ENCODE peak calls at places on chromosome 18, in four cellular contexts. R is effector memory CD4-positive, alpha-beta T cell; B is colonic mucosa; C is ovary. I is an unnamed sample.

GRCh38 chr18:35138773-35139172 is 97.6 kb downstream of the MAPRE2 start:
- DNase-seq in C (no peak), B (no peak), R (no peak), I (peak)

GRCh38 chr18:70337139-70337972 is 48.5 kb downstream of the SOCS6 start:
- DNase-seq in R (no peak), C (no peak), B (peak), I (peak)

GRCh38 chr18:31273812-31274527 is 44.0 kb upstream of the DSG1 start:
- DNase-seq in B (no peak), C (no peak), R (no peak), I (no peak)

GRCh38 chr18:62539284-62540168 is 16.7 kb downstream of the ZCCHC2 start:
- DNase-seq in C (no peak), R (no peak), B (no peak), I (no peak)

GRCh38 chr18:111292-112014 is 46.9 kb upstream of the USP14 start:
- DNase-seq in B (peak), C (peak), R (peak), I (peak)

GRCh38 chr18:65761636-65762310 is 11.0 kb downstream of the CDH7 start:
- DNase-seq in C (no peak), R (no peak), B (no peak), I (no peak)

GRCh38 chr18:29361843-29362242 is 1184.9 kb upstream of the CDH2 start:
- DNase-seq in R (no peak), C (no peak), B (no peak), I (no peak)

GRCh38 chr18:44927127-44927849 is 246.6 kb downstream of the SETBP1 start:
- DNase-seq in B (no peak), C (no peak), R (no peak), I (no peak)

GRCh38 chr18:10388380-10388779 is 66.1 kb upstream of the APCDD1 start:
- DNase-seq in R (no peak), B (no peak), C (no peak), I (no peak)

GRCh38 chr18:10386049-10386448 is 68.4 kb upstream of the APCDD1 start:
- DNase-seq in R (no peak), B (no peak), C (peak), I (no peak)

GRCh38 chr18:10386956-10387355 is 67.5 kb upstream of the APCDD1 start:
- DNase-seq in C (no peak), R (no peak), B (no peak), I (peak)

GRCh38 chr18:10397004-10397403 is 57.4 kb upstream of the APCDD1 start:
- DNase-seq in B (no peak), C (no peak), R (no peak), I (no peak)

GRCh38 chr18:10391506-10391905 is 62.9 kb upstream of the APCDD1 start:
- DNase-seq in C (no peak), B (no peak), R (no peak), I (no peak)
- H3K4me3 ChIP-seq in C (no peak), B (no peak), R (no peak), I (no peak)

GRCh38 chr18:11392292-11392691 is 217.1 kb upstream of the SLC35G4 start:
- DNase-seq in R (no peak), C (no peak), B (no peak), I (no peak)
- H3K4me3 ChIP-seq in R (no peak), C (no peak), B (no peak), I (no peak)

GRCh38 chr18:55491606-55492005 is 96.4 kb downstream of the TCF4 start:
- DNase-seq in C (no peak), B (no peak), R (no peak), I (no peak)

GRCh38 chr18:55489034-55489741 is 98.8 kb downstream of the TCF4 start:
- DNase-seq in R (no peak), C (no peak), B (no peak), I (peak)

GRCh38 chr18:55487997-55488396 is 100.0 kb downstream of the TCF4 start:
- DNase-seq in C (no peak), R (no peak), B (no peak), I (no peak)

GRCh38 chr18:55488473-55488872 is 99.5 kb downstream of the TCF4 start:
- DNase-seq in C (no peak), B (no peak), R (no peak), I (no peak)

DNA sequence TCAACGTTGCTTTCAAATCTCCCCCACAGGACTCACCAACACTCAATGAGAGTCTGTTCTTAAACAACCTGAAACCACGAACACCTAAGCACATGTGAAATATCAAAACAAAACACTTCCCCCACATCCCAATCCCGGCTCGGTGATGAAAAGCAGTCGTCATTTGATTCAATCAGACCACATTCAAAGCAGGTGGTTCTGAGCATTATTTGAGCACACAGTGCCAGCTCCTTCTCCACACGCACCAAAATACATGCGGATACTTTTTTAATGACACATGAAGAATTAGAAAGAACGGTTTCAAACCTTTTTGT is 98.3 kb downstream of the TCF4 start:
- DNase-seq in R (no peak), C (no peak), B (no peak), I (no peak)
- H3K4me3 ChIP-seq in R (no peak), C (no peak), B (no peak), I (no peak)

DNA sequence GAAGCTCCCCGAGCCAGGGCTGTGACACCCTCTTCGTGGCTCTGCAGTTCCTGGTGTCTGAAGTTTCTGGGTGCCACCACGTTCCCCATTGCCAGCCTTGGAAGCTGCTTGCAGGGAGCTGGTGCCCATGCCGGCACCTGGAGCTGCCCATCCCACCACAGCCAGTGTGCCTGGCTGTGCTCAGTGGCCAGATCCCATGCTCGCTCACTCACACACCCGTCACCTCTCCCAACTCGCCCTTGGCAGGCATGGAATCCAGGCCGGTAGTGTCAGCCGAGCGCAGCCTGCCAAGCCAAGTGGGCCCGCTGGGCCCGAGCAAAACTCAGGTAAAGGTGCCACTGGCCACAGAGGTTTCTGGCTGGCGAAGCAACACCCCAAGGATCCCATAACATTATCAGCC is 370.2 kb downstream of the PTPRM start:
- DNase-seq in R (no peak), B (no peak), C (no peak), I (no peak)
- H3K4me3 ChIP-seq in R (no peak), B (no peak), C (no peak), I (no peak)

GRCh38 chr18:11149441-11150270 is at the start of gene PIEZO2:
- DNase-seq in B (peak), C (peak), R (no peak), I (peak)

GRCh38 chr18:11148655-11149440 is 521 bp downstream of the PIEZO2 start:
- DNase-seq in B (no peak), R (no peak), C (no peak), I (no peak)

GRCh38 chr18:11147371-11147860 is 2.0 kb downstream of the PIEZO2 start:
- DNase-seq in R (no peak), C (no peak), B (no peak), I (peak)

GRCh38 chr18:11146947-11147345 is 2.4 kb downstream of the PIEZO2 start:
- DNase-seq in C (no peak), R (no peak), B (no peak), I (no peak)

DNA sequence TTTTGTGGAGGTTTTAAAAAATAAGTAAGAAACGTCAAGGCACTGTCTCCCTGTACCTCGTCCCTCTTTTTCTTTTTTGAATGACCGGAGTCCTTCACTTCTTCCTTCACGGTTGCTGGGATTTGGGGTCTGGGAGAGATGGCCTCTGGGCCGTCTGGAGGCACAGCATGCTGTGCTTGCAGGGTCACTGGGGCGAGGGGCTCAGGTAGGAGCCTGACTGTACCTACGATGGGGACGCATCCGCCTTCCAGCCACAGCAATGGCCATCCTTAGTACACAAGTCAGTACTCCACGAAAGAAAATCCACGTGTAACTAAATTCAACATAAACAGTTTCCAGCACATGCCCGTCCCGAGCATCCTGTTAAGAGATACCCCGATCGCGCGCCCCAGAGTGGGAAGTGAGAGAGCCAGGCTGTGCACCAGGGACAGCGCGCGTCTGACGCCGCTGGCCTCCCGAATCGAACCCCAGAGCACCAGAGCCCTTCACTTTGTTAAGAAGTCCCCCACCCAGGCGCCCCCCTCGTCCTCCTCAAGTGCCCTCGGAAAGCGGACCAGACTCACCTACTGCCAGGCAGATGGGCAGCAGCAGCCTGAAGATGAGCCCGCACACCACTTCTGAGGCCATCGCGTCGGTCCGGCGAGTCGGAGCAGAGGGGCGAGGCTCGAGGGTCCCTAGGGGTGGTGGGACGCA is 1.3 kb downstream of the PIEZO2 start:
- DNase-seq in R (no peak), B (no peak), C (no peak), I (no peak)
- H3K4me3 ChIP-seq in R (no peak), B (peak), C (peak), I (peak)

DNA sequence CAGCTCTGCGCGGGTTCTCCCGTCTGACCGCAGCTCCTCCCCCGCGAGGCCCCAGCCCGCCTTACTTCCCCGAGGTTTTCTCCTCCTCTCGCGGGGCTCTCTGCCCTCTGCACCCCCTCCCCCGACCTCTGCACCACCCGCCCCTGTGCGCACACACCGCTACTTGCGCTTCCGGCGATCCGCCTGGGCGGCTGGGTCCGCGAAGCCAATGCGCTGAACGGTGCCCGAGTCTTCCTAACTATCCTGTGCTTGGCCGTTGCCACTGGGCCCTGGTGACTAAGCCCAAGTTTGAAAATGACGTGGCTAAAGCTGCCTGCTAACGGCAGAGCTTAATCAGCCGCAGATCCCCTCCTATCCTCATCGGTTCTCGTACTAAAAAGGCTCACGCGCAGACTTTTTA is 6.2 kb downstream of the ONECUT2 start:
- DNase-seq in C (no peak), B (no peak), R (no peak), I (peak)
- H3K4me3 ChIP-seq in C (no peak), B (no peak), R (no peak), I (no peak)

GRCh38 chr18:79393181-79393598 is 2.5 kb upstream of the NFATC1 start:
- DNase-seq in B (no peak), R (no peak), C (peak), I (no peak)
- H3K4me3 ChIP-seq in B (peak), R (peak), C (peak), I (peak)

DNA sequence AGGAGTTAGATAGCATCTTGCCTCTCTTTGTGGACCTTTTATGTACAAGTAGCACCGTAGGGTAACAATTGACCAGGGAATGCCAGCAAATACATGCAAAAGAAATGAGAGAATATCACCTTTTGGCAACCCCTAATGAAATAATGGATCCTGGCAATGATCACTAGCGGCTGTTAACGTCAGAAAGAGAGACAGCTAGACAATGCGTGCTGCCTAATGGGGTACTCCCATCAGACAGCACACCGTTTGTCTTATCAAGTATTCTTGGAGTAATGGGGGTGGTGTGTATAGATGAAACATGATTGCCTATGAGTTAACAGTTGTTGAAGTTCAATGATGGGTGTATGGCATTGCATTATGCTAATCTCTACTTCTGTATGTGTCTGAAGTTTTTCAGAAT is 1.6 kb downstream of the ELAC1 start:
- DNase-seq in C (no peak), R (no peak), B (no peak), I (no peak)
- H3K4me3 ChIP-seq in C (no peak), R (no peak), B (no peak), I (no peak)